ENCODE peak calls at places on chromosomes 16 and 17, in nine cellular contexts. J is NCI-H2029 treated with DMSO at 0.1 percent for 48 hours; K is NCI-H1092; Y is dorsolateral prefrontal cortex; G is hypothalamus; T is BE2C; P is activated effector memory CD4-positive, alpha-beta T cell treated with anti-CD3 and anti-CD28 coated beads, Interleukin-2, amount 50 U/mL, for 16 hours; X is B cell; N is cardiac fibroblast. F is an unnamed sample.

GRCh38 chr16:1330260-1330914 is 3.1 kb upstream of the BAIAP3 start:
- DNase-seq in J (no peak), K (no peak), Y (no peak), G (no peak), T (no peak), P (no peak), X (no peak), N (no peak), F (no peak)

GRCh38 chr16:83533193-83533592 is 274.6 kb upstream of the HSBP1 start:
- DNase-seq in J (peak; percentile 44), K (peak; percentile 40), Y (peak; percentile 27), G (peak; percentile 9), T (no peak), P (no peak), X (no peak), N (no peak), F (no peak)

GRCh38 chr17:78476973-78477372 is 98.5 kb downstream of the PGS1 start:
- DNase-seq in J (no peak), K (no peak), Y (no peak), G (no peak), T (no peak), P (no peak), X (no peak), N (no peak), F (no peak)

GRCh38 chr16:66988197-66988788 is at the start of gene CES4A:
- DNase-seq in J (no peak), K (no peak), Y (no peak), G (no peak), T (no peak), P (no peak), X (no peak), N (peak; percentile 46), F (no peak)

GRCh38 chr17:69474171-69474831 is 59.8 kb downstream of the MAP2K6 start:
- DNase-seq in J (no peak), K (no peak), Y (no peak), G (no peak), T (no peak), P (no peak), X (no peak), N (no peak), F (no peak)

GRCh38 chr17:74345433-74346241 is 16.0 kb downstream of the BTBD17 start:
- DNase-seq in J (no peak), K (no peak), Y (no peak), G (no peak), T (no peak), P (no peak), X (no peak), N (peak; percentile 10), F (no peak)

GRCh38 chr16:88811850-88812736 is at the start of gene APRT:
- DNase-seq in J (peak; percentile 27), K (peak; percentile 78), Y (peak; percentile 92), G (peak; percentile 89), T (peak; percentile 96), P (peak; percentile 98), X (peak; percentile 98), N (peak; percentile 97), F (peak; percentile 90)

GRCh38 chr17:57677301-57677700 is 67.8 kb downstream of the CCDC182 start:
- DNase-seq in J (no peak), K (no peak), Y (no peak), G (no peak), T (no peak), P (no peak), X (no peak), N (no peak), F (no peak)

GRCh38 chr17:65156185-65156834 is 19.1 kb downstream of the RGS9 start:
- DNase-seq in J (no peak), K (no peak), Y (no peak), G (no peak), T (no peak), P (no peak), X (no peak), N (no peak), F (no peak)